ENCODE peak calls at places on chromosomes 11 and 22, in six cellular contexts. One of them, this sample, is unnamed.

GRCh38 chr11:105639527-105639926 is 29.7 kb downstream of the GRIA4 start:
- DNase-seq in nephron progenitor cell: no peak
- DNase-seq in posterior cingulate gyrus: no peak
- DNase-seq in HEK293T: no peak
- DNase-seq in neural crest cell: no peak
- DNase-seq in ELF-1: no peak
- DNase-seq in this sample: no peak

GRCh38 chr22:37647928-37648327 is 8.5 kb downstream of the SH3BP1 start:
- DNase-seq in nephron progenitor cell: no peak
- DNase-seq in HEK293T: no peak
- DNase-seq in ELF-1: no peak
- DNase-seq in posterior cingulate gyrus: no peak
- DNase-seq in neural crest cell: no peak
- DNase-seq in this sample: no peak

GRCh38 chr11:66002648-66003225 is 434 bp downstream of the BANF1 start:
- DNase-seq in posterior cingulate gyrus: no peak
- DNase-seq in ELF-1: no peak
- DNase-seq in HEK293T: no peak
- DNase-seq in nephron progenitor cell: no peak
- DNase-seq in neural crest cell: no peak
- DNase-seq in this sample: no peak

GRCh38 chr11:8342821-8343681 is 79.4 kb upstream of the LMO1 start:
- DNase-seq in neural crest cell: no peak
- DNase-seq in HEK293T: no peak
- DNase-seq in nephron progenitor cell: no peak
- DNase-seq in posterior cingulate gyrus: no peak
- DNase-seq in ELF-1: no peak
- DNase-seq in this sample: no peak

GRCh38 chr22:18954333-18954732 is 18.2 kb upstream of the PRODH start:
- DNase-seq in HEK293T: peak; percentile 87
- DNase-seq in neural crest cell: peak; percentile 82
- DNase-seq in posterior cingulate gyrus: peak; percentile 70
- DNase-seq in ELF-1: peak; percentile 94
- DNase-seq in nephron progenitor cell: peak; percentile 87
- DNase-seq in this sample: peak; percentile 76

GRCh38 chr22:49324527-49325491 is 502.9 kb downstream of the BRD1 start:
- DNase-seq in ELF-1: no peak
- DNase-seq in posterior cingulate gyrus: peak; percentile 19
- DNase-seq in HEK293T: no peak
- DNase-seq in nephron progenitor cell: no peak
- DNase-seq in neural crest cell: no peak
- DNase-seq in this sample: peak; percentile 61

GRCh38 chr22:50524664-50525103 is 714 bp downstream of the SCO2 start:
- DNase-seq in neural crest cell: no peak
- DNase-seq in nephron progenitor cell: no peak
- DNase-seq in HEK293T: no peak
- DNase-seq in ELF-1: no peak
- DNase-seq in posterior cingulate gyrus: no peak
- DNase-seq in this sample: no peak

GRCh38 chr11:119371067-119371601 is 10.4 kb downstream of the USP2 start:
- DNase-seq in posterior cingulate gyrus: no peak
- DNase-seq in HEK293T: no peak
- DNase-seq in neural crest cell: no peak
- DNase-seq in ELF-1: no peak
- DNase-seq in nephron progenitor cell: no peak
- DNase-seq in this sample: no peak

GRCh38 chr22:48943567-48944432 is 883.9 kb downstream of the BRD1 start:
- DNase-seq in posterior cingulate gyrus: no peak
- DNase-seq in neural crest cell: peak; percentile 40
- DNase-seq in HEK293T: peak; percentile 31
- DNase-seq in nephron progenitor cell: peak; percentile 55
- DNase-seq in ELF-1: peak; percentile 72
- DNase-seq in this sample: no peak

GRCh38 chr11:44133335-44133946 is 38.0 kb downstream of the EXT2 start:
- DNase-seq in nephron progenitor cell: peak; percentile 15
- DNase-seq in HEK293T: peak; percentile 51
- DNase-seq in ELF-1: peak; percentile 30
- DNase-seq in neural crest cell: no peak
- DNase-seq in posterior cingulate gyrus: no peak
- DNase-seq in this sample: no peak

GRCh38 chr22:26310616-26311015 is 118.4 kb upstream of the ASPHD2 start:
- DNase-seq in ELF-1: no peak
- DNase-seq in HEK293T: no peak
- DNase-seq in posterior cingulate gyrus: no peak
- DNase-seq in neural crest cell: no peak
- DNase-seq in nephron progenitor cell: no peak
- DNase-seq in this sample: no peak

GRCh38 chr22:45429921-45430775 is 16.7 kb downstream of the RIBC2 start:
- DNase-seq in HEK293T: no peak
- DNase-seq in posterior cingulate gyrus: no peak
- DNase-seq in nephron progenitor cell: no peak
- DNase-seq in ELF-1: no peak
- DNase-seq in neural crest cell: no peak
- DNase-seq in this sample: no peak

GRCh38 chr11:7268727-7269126 is 17.0 kb downstream of the SYT9 start:
- DNase-seq in ELF-1: no peak
- DNase-seq in posterior cingulate gyrus: no peak
- DNase-seq in HEK293T: no peak
- DNase-seq in nephron progenitor cell: no peak
- DNase-seq in neural crest cell: no peak
- DNase-seq in this sample: no peak

This sample was measured in Right ventricle myocardium inferior.